ENCODE peak calls at places on chromosomes 6 and 20, in ten cellular contexts. One of them, this sample, is unnamed.

GRCh38 chr6:50390416-50390815 is 322.9 kb upstream of the TFAP2D start:
- DNase-seq in SW480: no peak
- DNase-seq in LoVo: no peak
- DNase-seq in prostate gland: no peak
- DNase-seq in activated effector memory CD4-positive, alpha-beta T cell treated with anti-CD3 and anti-CD28 coated beads, Interleukin-2, amount 50 U/mL, for 16 hours: no peak
- DNase-seq in amygdala: no peak
- DNase-seq in progenitor cell of endocrine pancreas: no peak
- DNase-seq in cardiac fibroblast: no peak
- DNase-seq in hepatic stellate cell: no peak
- DNase-seq in tibial nerve: no peak
- DNase-seq in this sample: no peak

GRCh38 chr6:96202571-96202970 is 186.8 kb downstream of the FUT9 start:
- DNase-seq in LoVo: no peak
- DNase-seq in progenitor cell of endocrine pancreas: no peak
- DNase-seq in prostate gland: no peak
- DNase-seq in amygdala: no peak
- DNase-seq in cardiac fibroblast: no peak
- DNase-seq in hepatic stellate cell: no peak
- DNase-seq in tibial nerve: no peak
- DNase-seq in activated effector memory CD4-positive, alpha-beta T cell treated with anti-CD3 and anti-CD28 coated beads, Interleukin-2, amount 50 U/mL, for 16 hours: no peak
- DNase-seq in SW480: no peak
- DNase-seq in this sample: no peak

GRCh38 chr20:59835448-59836395 is 97.7 kb downstream of the SYCP2 start:
- DNase-seq in progenitor cell of endocrine pancreas: no peak
- DNase-seq in cardiac fibroblast: peak
- DNase-seq in SW480: peak
- DNase-seq in tibial nerve: peak
- DNase-seq in activated effector memory CD4-positive, alpha-beta T cell treated with anti-CD3 and anti-CD28 coated beads, Interleukin-2, amount 50 U/mL, for 16 hours: no peak
- DNase-seq in prostate gland: peak
- DNase-seq in LoVo: no peak
- DNase-seq in amygdala: no peak
- DNase-seq in hepatic stellate cell: peak
- DNase-seq in this sample: peak

GRCh38 chr6:112205521-112206458 is 48.6 kb downstream of the LAMA4 start:
- DNase-seq in tibial nerve: no peak
- DNase-seq in progenitor cell of endocrine pancreas: no peak
- DNase-seq in SW480: no peak
- DNase-seq in activated effector memory CD4-positive, alpha-beta T cell treated with anti-CD3 and anti-CD28 coated beads, Interleukin-2, amount 50 U/mL, for 16 hours: no peak
- DNase-seq in cardiac fibroblast: peak
- DNase-seq in amygdala: no peak
- DNase-seq in hepatic stellate cell: no peak
- DNase-seq in prostate gland: no peak
- DNase-seq in LoVo: no peak
- DNase-seq in this sample: no peak

GRCh38 chr6:158021814-158022748 is 40.4 kb downstream of the SYNJ2 start:
- DNase-seq in LoVo: no peak
- DNase-seq in prostate gland: no peak
- DNase-seq in activated effector memory CD4-positive, alpha-beta T cell treated with anti-CD3 and anti-CD28 coated beads, Interleukin-2, amount 50 U/mL, for 16 hours: peak
- DNase-seq in progenitor cell of endocrine pancreas: no peak
- DNase-seq in amygdala: no peak
- DNase-seq in cardiac fibroblast: no peak
- DNase-seq in tibial nerve: no peak
- DNase-seq in SW480: no peak
- DNase-seq in hepatic stellate cell: no peak
- DNase-seq in this sample: no peak

GRCh38 chr20:44576297-44576696 is 6.1 kb upstream of the PKIG start:
- DNase-seq in LoVo: no peak
- DNase-seq in activated effector memory CD4-positive, alpha-beta T cell treated with anti-CD3 and anti-CD28 coated beads, Interleukin-2, amount 50 U/mL, for 16 hours: no peak
- DNase-seq in tibial nerve: no peak
- DNase-seq in SW480: peak
- DNase-seq in hepatic stellate cell: no peak
- DNase-seq in cardiac fibroblast: peak
- DNase-seq in amygdala: no peak
- DNase-seq in progenitor cell of endocrine pancreas: no peak
- DNase-seq in prostate gland: no peak
- DNase-seq in this sample: peak

GRCh38 chr6:170004585-170005210 is 253.3 kb downstream of the ERMARD start:
- DNase-seq in progenitor cell of endocrine pancreas: no peak
- DNase-seq in activated effector memory CD4-positive, alpha-beta T cell treated with anti-CD3 and anti-CD28 coated beads, Interleukin-2, amount 50 U/mL, for 16 hours: no peak
- DNase-seq in tibial nerve: no peak
- DNase-seq in LoVo: no peak
- DNase-seq in SW480: no peak
- DNase-seq in hepatic stellate cell: no peak
- DNase-seq in prostate gland: no peak
- DNase-seq in cardiac fibroblast: no peak
- DNase-seq in amygdala: no peak
- DNase-seq in this sample: peak

GRCh38 chr20:54221383-54221782 is 13.5 kb downstream of the PFDN4 start:
- DNase-seq in prostate gland: no peak
- DNase-seq in SW480: no peak
- DNase-seq in amygdala: no peak
- DNase-seq in cardiac fibroblast: peak
- DNase-seq in hepatic stellate cell: no peak
- DNase-seq in progenitor cell of endocrine pancreas: no peak
- DNase-seq in tibial nerve: no peak
- DNase-seq in activated effector memory CD4-positive, alpha-beta T cell treated with anti-CD3 and anti-CD28 coated beads, Interleukin-2, amount 50 U/mL, for 16 hours: no peak
- DNase-seq in LoVo: no peak
- DNase-seq in this sample: peak